ENCODE peak calls at places on chromosomes 2 and 18, in seven cellular contexts. One of them, this sample, is unnamed.

GRCh38 chr2:1967242-1968210 is 223.2 kb upstream of the PXDN start:
- DNase-seq in NCI-H1092: no peak
- DNase-seq in NCI-H1105 treated with DMSO at 0.1 percent for 48 hours: peak; percentile 8
- DNase-seq in stimulated activated CD4-positive, alpha-beta T cell treated with anti-CD3 and anti-CD28 coated beads, TNF-alpha, amount 100 ng/mL, for 4 hours: no peak
- DNase-seq in T follicular helper cell: no peak
- DNase-seq in progenitor cell of endocrine pancreas: no peak
- DNase-seq in SW480: no peak
- DNase-seq in this sample: no peak

GRCh38 chr2:177275041-177275440 is 10.5 kb upstream of the NFE2L2 start:
- DNase-seq in NCI-H1092: no peak
- DNase-seq in NCI-H1105 treated with DMSO at 0.1 percent for 48 hours: no peak
- DNase-seq in stimulated activated CD4-positive, alpha-beta T cell treated with anti-CD3 and anti-CD28 coated beads, TNF-alpha, amount 100 ng/mL, for 4 hours: no peak
- DNase-seq in T follicular helper cell: no peak
- DNase-seq in progenitor cell of endocrine pancreas: no peak
- DNase-seq in SW480: no peak
- DNase-seq in this sample: no peak

GRCh38 chr2:128639693-128640092 is 321.0 kb upstream of the HS6ST1 start:
- DNase-seq in NCI-H1092: no peak
- DNase-seq in NCI-H1105 treated with DMSO at 0.1 percent for 48 hours: no peak
- DNase-seq in stimulated activated CD4-positive, alpha-beta T cell treated with anti-CD3 and anti-CD28 coated beads, TNF-alpha, amount 100 ng/mL, for 4 hours: no peak
- DNase-seq in T follicular helper cell: no peak
- DNase-seq in progenitor cell of endocrine pancreas: peak; percentile 7
- DNase-seq in SW480: no peak
- DNase-seq in this sample: peak; percentile 56

GRCh38 chr2:98025481-98026037 is 29.8 kb upstream of the TMEM131 start:
- DNase-seq in NCI-H1092: no peak
- DNase-seq in NCI-H1105 treated with DMSO at 0.1 percent for 48 hours: no peak
- DNase-seq in stimulated activated CD4-positive, alpha-beta T cell treated with anti-CD3 and anti-CD28 coated beads, TNF-alpha, amount 100 ng/mL, for 4 hours: no peak
- DNase-seq in T follicular helper cell: no peak
- DNase-seq in progenitor cell of endocrine pancreas: no peak
- DNase-seq in SW480: no peak
- DNase-seq in this sample: no peak

GRCh38 chr2:100744589-100744988 is 75.3 kb upstream of the NPAS2 start:
- DNase-seq in NCI-H1092: no peak
- DNase-seq in NCI-H1105 treated with DMSO at 0.1 percent for 48 hours: no peak
- DNase-seq in stimulated activated CD4-positive, alpha-beta T cell treated with anti-CD3 and anti-CD28 coated beads, TNF-alpha, amount 100 ng/mL, for 4 hours: no peak
- DNase-seq in T follicular helper cell: no peak
- DNase-seq in progenitor cell of endocrine pancreas: no peak
- DNase-seq in SW480: peak; percentile 46
- DNase-seq in this sample: peak; percentile 12

GRCh38 chr18:58867281-58867961 is 2.7 kb downstream of the ZNF532 start:
- DNase-seq in NCI-H1092: no peak
- DNase-seq in NCI-H1105 treated with DMSO at 0.1 percent for 48 hours: no peak
- DNase-seq in stimulated activated CD4-positive, alpha-beta T cell treated with anti-CD3 and anti-CD28 coated beads, TNF-alpha, amount 100 ng/mL, for 4 hours: no peak
- DNase-seq in T follicular helper cell: no peak
- DNase-seq in progenitor cell of endocrine pancreas: no peak
- DNase-seq in SW480: no peak
- DNase-seq in this sample: peak; percentile 98

GRCh38 chr18:63422862-63423304 is 607 bp upstream of the VPS4B start:
- DNase-seq in NCI-H1092: no peak
- DNase-seq in NCI-H1105 treated with DMSO at 0.1 percent for 48 hours: no peak
- DNase-seq in stimulated activated CD4-positive, alpha-beta T cell treated with anti-CD3 and anti-CD28 coated beads, TNF-alpha, amount 100 ng/mL, for 4 hours: no peak
- DNase-seq in T follicular helper cell: no peak
- DNase-seq in progenitor cell of endocrine pancreas: no peak
- DNase-seq in SW480: no peak
- DNase-seq in this sample: no peak

GRCh38 chr2:200863655-200864205 is 728 bp downstream of the CLK1 start:
- DNase-seq in NCI-H1092: no peak
- DNase-seq in NCI-H1105 treated with DMSO at 0.1 percent for 48 hours: no peak
- DNase-seq in stimulated activated CD4-positive, alpha-beta T cell treated with anti-CD3 and anti-CD28 coated beads, TNF-alpha, amount 100 ng/mL, for 4 hours: no peak
- DNase-seq in T follicular helper cell: no peak
- DNase-seq in progenitor cell of endocrine pancreas: no peak
- DNase-seq in SW480: peak; percentile 29
- DNase-seq in this sample: peak; percentile 48

GRCh38 chr18:28183418-28184078 is 6.6 kb upstream of the CDH2 start:
- DNase-seq in NCI-H1092: no peak
- DNase-seq in NCI-H1105 treated with DMSO at 0.1 percent for 48 hours: no peak
- DNase-seq in stimulated activated CD4-positive, alpha-beta T cell treated with anti-CD3 and anti-CD28 coated beads, TNF-alpha, amount 100 ng/mL, for 4 hours: no peak
- DNase-seq in T follicular helper cell: no peak
- DNase-seq in progenitor cell of endocrine pancreas: no peak
- DNase-seq in SW480: no peak
- DNase-seq in this sample: peak; percentile 50

GRCh38 chr2:85813978-85814801 is 60.4 kb downstream of the ATOH8 start:
- DNase-seq in NCI-H1092: peak; percentile 71
- DNase-seq in NCI-H1105 treated with DMSO at 0.1 percent for 48 hours: peak; percentile 79
- DNase-seq in stimulated activated CD4-positive, alpha-beta T cell treated with anti-CD3 and anti-CD28 coated beads, TNF-alpha, amount 100 ng/mL, for 4 hours: peak; percentile 70
- DNase-seq in T follicular helper cell: peak; percentile 62
- DNase-seq in progenitor cell of endocrine pancreas: peak; percentile 93
- DNase-seq in SW480: peak; percentile 83
- DNase-seq in this sample: peak; percentile 81

GRCh38 chr18:25180974-25181373 is 171.0 kb downstream of the ZNF521 start:
- DNase-seq in NCI-H1092: no peak
- DNase-seq in NCI-H1105 treated with DMSO at 0.1 percent for 48 hours: no peak
- DNase-seq in stimulated activated CD4-positive, alpha-beta T cell treated with anti-CD3 and anti-CD28 coated beads, TNF-alpha, amount 100 ng/mL, for 4 hours: no peak
- DNase-seq in T follicular helper cell: no peak
- DNase-seq in progenitor cell of endocrine pancreas: no peak
- DNase-seq in SW480: no peak
- DNase-seq in this sample: peak; percentile 12

GRCh38 chr18:10062292-10062940 is 148.6 kb downstream of the VAPA start:
- DNase-seq in NCI-H1092: no peak
- DNase-seq in NCI-H1105 treated with DMSO at 0.1 percent for 48 hours: no peak
- DNase-seq in stimulated activated CD4-positive, alpha-beta T cell treated with anti-CD3 and anti-CD28 coated beads, TNF-alpha, amount 100 ng/mL, for 4 hours: no peak
- DNase-seq in T follicular helper cell: no peak
- DNase-seq in progenitor cell of endocrine pancreas: no peak
- DNase-seq in SW480: peak; percentile 89
- DNase-seq in this sample: no peak

GRCh38 chr2:231926180-231926741 is at the start of gene NPPC:
- DNase-seq in NCI-H1092: peak; percentile 22
- DNase-seq in NCI-H1105 treated with DMSO at 0.1 percent for 48 hours: peak; percentile 73
- DNase-seq in stimulated activated CD4-positive, alpha-beta T cell treated with anti-CD3 and anti-CD28 coated beads, TNF-alpha, amount 100 ng/mL, for 4 hours: peak; percentile 58
- DNase-seq in T follicular helper cell: peak; percentile 19
- DNase-seq in progenitor cell of endocrine pancreas: peak; percentile 75
- DNase-seq in SW480: peak; percentile 66
- DNase-seq in this sample: peak; percentile 76